ENCODE peak calls at places on chromosomes 4 and X, in four cellular contexts. X, U, F and Y are unnamed samples.

GRCh38 chr4:121851354-121851753 is 18.9 kb downstream of the BBS7 start:
- DNase-seq in X (no peak), U (no peak), F (no peak), Y (no peak)

GRCh38 chr4:151195801-151196200 is 81.2 kb upstream of the PRSS48 start:
- DNase-seq in X (no peak), U (peak), F (no peak), Y (peak)

GRCh38 chr4:185933078-185933581 is 121.1 kb upstream of the SORBS2 start:
- DNase-seq in X (no peak), U (peak), F (no peak), Y (peak)

GRCh38 chr4:151797131-151797530 is 36.3 kb upstream of the GATB start:
- DNase-seq in X (no peak), U (peak), F (no peak), Y (peak)

GRCh38 chr4:140813804-140814203 is 57.6 kb upstream of the TBC1D9 start:
- DNase-seq in X (no peak), U (no peak), F (no peak), Y (no peak)

GRCh38 chr4:94939791-94940530 is 182.2 kb downstream of the BMPR1B start:
- DNase-seq in X (no peak), U (no peak), F (no peak), Y (peak)

GRCh38 chr4:4402966-4403365 is 16.1 kb downstream of the NSG1 start:
- DNase-seq in X (no peak), U (no peak), F (no peak), Y (no peak)

GRCh38 chr4:11623726-11624037 is 195.0 kb upstream of the HS3ST1 start:
- DNase-seq in X (no peak), U (peak), F (no peak), Y (peak)

GRCh38 chrX:14916017-14916674 is 42.9 kb downstream of the MOSPD2 start:
- DNase-seq in X (no peak), U (peak), F (no peak), Y (peak)

GRCh38 chr4:94889961-94890360 is 132.2 kb downstream of the BMPR1B start:
- DNase-seq in X (no peak), U (peak), F (no peak), Y (peak)

GRCh38 chr4:26793750-26794149 is 66.9 kb upstream of the STIM2 start:
- DNase-seq in X (no peak), U (no peak), F (no peak), Y (no peak)

GRCh38 chr4:24765331-24765990 is 29.9 kb upstream of the SOD3 start:
- DNase-seq in X (no peak), U (no peak), F (no peak), Y (no peak)

GRCh38 chrX:47854474-47854873 is 17.8 kb downstream of the ZNF81 start:
- DNase-seq in X (no peak), U (peak), F (no peak), Y (peak)

GRCh38 chr4:56979674-56980073 is 978 bp downstream of the POLR2B start:
- DNase-seq in X (no peak), U (peak), F (peak), Y (no peak)